ENCODE peak calls at places on chromosomes 16 and 17, in five cellular contexts. R, L, O, Y and U are unnamed samples.

GRCh38 chr16:30535106-30535776 is 583 bp upstream of the ZNF747 start:
- DNase-seq in O (no peak), Y (no peak), L (no peak), R (peak; percentile 18), U (no peak)

GRCh38 chr16:11835891-11836652 is 15.3 kb downstream of the RSL1D1 start:
- DNase-seq in L (no peak), R (no peak), O (no peak), Y (no peak), U (no peak)

GRCh38 chr16:30006659-30007377 is 4.0 kb downstream of the DOC2A start:
- DNase-seq in O (no peak), L (no peak), Y (no peak), R (no peak), U (no peak)

GRCh38 chr17:4986403-4986802 is 1.1 kb downstream of the CAMTA2 start:
- DNase-seq in Y (no peak), R (no peak), O (peak; percentile 57), L (no peak), U (peak; percentile 30)

GRCh38 chr17:55430531-55431228 is 9.0 kb upstream of the MMD start:
- DNase-seq in L (no peak), R (no peak), Y (no peak), O (no peak), U (no peak)

GRCh38 chr16:967546-968295 is 3.1 kb downstream of the LMF1 start:
- DNase-seq in Y (no peak), R (no peak), L (no peak), O (no peak), U (no peak)

GRCh38 chr17:27336217-27336616 is 42.3 kb downstream of the WSB1 start:
- DNase-seq in O (no peak), R (no peak), L (peak; percentile 73), Y (no peak), U (no peak)

GRCh38 chr16:3456374-3456773 is 12.9 kb downstream of the NAA60 start:
- DNase-seq in O (no peak), Y (no peak), R (no peak), L (no peak), U (no peak)

GRCh38 chr16:65392831-65393565 is 271.1 kb upstream of the CDH11 start:
- DNase-seq in Y (no peak), R (no peak), O (no peak), L (no peak), U (no peak)

GRCh38 chr17:59858167-59858790 is 34.5 kb downstream of the TUBD1 start:
- DNase-seq in O (no peak), L (no peak), Y (no peak), R (no peak), U (no peak)

GRCh38 chr16:6160871-6161270 is 1063.3 kb upstream of the EEF2KMT start:
- DNase-seq in Y (no peak), L (no peak), O (no peak), R (no peak), U (no peak)

GRCh38 chr16:24775455-24775854 is 46.0 kb downstream of the TNRC6A start:
- DNase-seq in O (peak; percentile 59), Y (no peak), R (no peak), L (no peak), U (no peak)